ENCODE peak calls at places on chromosomes 12 and 14, in four cellular contexts. X is RWPE1, V is cardiac fibroblast, A is H1. B is an unnamed sample.

GRCh38 chr14:68408680-68409079 is 384.2 kb downstream of the ZFP36L1 start:
- DNase-seq in X (no peak), V (no peak), A (no peak), B (no peak)

GRCh38 chr12:54359762-54360351 is 4.4 kb downstream of the GPR84 start:
- DNase-seq in X (no peak), V (no peak), A (no peak), B (no peak)

GRCh38 chr12:26212356-26212755 is 17.0 kb downstream of the SSPN start:
- DNase-seq in X (no peak), V (no peak), A (no peak), B (no peak)

GRCh38 chr12:79115743-79116142 is 251.2 kb downstream of the SYT1 start:
- DNase-seq in X (no peak), V (no peak), A (no peak), B (no peak)

GRCh38 chr14:67207810-67208209 is 18.6 kb downstream of the GARIN2 start:
- DNase-seq in X (no peak), V (no peak), A (no peak), B (no peak)

GRCh38 chr12:28024231-28024995 is 51.9 kb upstream of the PTHLH start:
- DNase-seq in X (peak; percentile 30), V (peak; percentile 64), A (no peak), B (no peak)

GRCh38 chr12:5244513-5244972 is 187.4 kb upstream of the NTF3 start:
- DNase-seq in X (no peak), V (no peak), A (no peak), B (no peak)

GRCh38 chr12:13190275-13190674 is 6.3 kb upstream of the EMP1 start:
- DNase-seq in X (no peak), V (no peak), A (no peak), B (no peak)

GRCh38 chr14:70808023-70808401 is 1.3 kb downstream of the MAP3K9 start:
- DNase-seq in X (no peak), V (no peak), A (no peak), B (no peak)

GRCh38 chr12:66620703-66621102 is 58.2 kb downstream of the GRIP1 start:
- DNase-seq in X (no peak), V (no peak), A (no peak), B (no peak)

GRCh38 chr14:37650356-37651037 is 55.1 kb downstream of the TTC6 start:
- DNase-seq in X (no peak), V (no peak), A (no peak), B (no peak)

GRCh38 chr14:92794547-92794941 is 439 bp downstream of the GOLGA5 start:
- DNase-seq in X (no peak), V (peak; percentile 26), A (no peak), B (peak; percentile 40)

GRCh38 chr14:101504096-101504948 is 57.0 kb upstream of the DIO3 start:
- DNase-seq in X (no peak), V (no peak), A (no peak), B (no peak)

GRCh38 chr12:64691793-64692583 is 67.2 kb downstream of the GNS start:
- DNase-seq in X (no peak), V (peak; percentile 30), A (no peak), B (no peak)

GRCh38 chr12:6332459-6332858 is 9.4 kb downstream of the TNFRSF1A start:
- DNase-seq in X (peak; percentile 83), V (peak; percentile 78), A (no peak), B (no peak)

GRCh38 chr12:26136688-26137087 is 11.9 kb upstream of the BHLHE41 start:
- DNase-seq in X (no peak), V (no peak), A (no peak), B (no peak)

GRCh38 chr12:19129121-19129485 is 430 bp upstream of the PLEKHA5 start:
- DNase-seq in X (no peak), V (no peak), A (no peak), B (no peak)

GRCh38 chr12:104653730-104654328 is 197.1 kb downstream of the CHST11 start:
- DNase-seq in X (no peak), V (no peak), A (peak; percentile 72), B (no peak)

GRCh38 chr14:79415726-79416125 is 795.6 kb downstream of the DIO2 start:
- DNase-seq in X (no peak), V (no peak), A (no peak), B (no peak)

GRCh38 chr14:22390824-22391461 is 198.1 kb downstream of the DAD1 start:
- DNase-seq in X (peak; percentile 78), V (no peak), A (no peak), B (no peak)

GRCh38 chr14:23119362-23120327 is 590 bp upstream of the CEBPE start:
- DNase-seq in X (no peak), V (no peak), A (no peak), B (no peak)

GRCh38 chr12:124621296-124621660 is 53.9 kb upstream of the NCOR2 start:
- DNase-seq in X (peak; percentile 65), V (peak; percentile 83), A (peak; percentile 65), B (peak; percentile 52)

GRCh38 chr12:85191-85666 is 18.7 kb downstream of the IQSEC3 start:
- DNase-seq in X (no peak), V (no peak), A (no peak), B (no peak)

GRCh38 chr12:100758083-100758482 is 36.5 kb upstream of the ANO4 start:
- DNase-seq in X (no peak), V (no peak), A (no peak), B (no peak)

GRCh38 chr14:33938131-33938949 is 12.5 kb downstream of the EGLN3 start:
- DNase-seq in X (no peak), V (peak; percentile 77), A (peak; percentile 58), B (peak; percentile 55)

GRCh38 chr12:114701104-114701414 is 17.1 kb upstream of the TBX3 start:
- DNase-seq in X (no peak), V (no peak), A (no peak), B (no peak)

GRCh38 chr12:75550906-75551305 is 39.5 kb upstream of the KRR1 start:
- DNase-seq in X (no peak), V (peak; percentile 41), A (no peak), B (no peak)

GRCh38 chr12:46269429-46270241 is 792 bp upstream of the SLC38A1 start:
- DNase-seq in X (peak; percentile 43), V (peak; percentile 28), A (peak; percentile 70), B (no peak)

GRCh38 chr12:6222009-6222702 is 22.0 kb downstream of the CD9 start:
- DNase-seq in X (no peak), V (peak; percentile 23), A (no peak), B (no peak)

GRCh38 chr12:12039897-12040296 is 30.8 kb upstream of the BCL2L14 start:
- DNase-seq in X (no peak), V (no peak), A (no peak), B (no peak)

GRCh38 chr14:77872971-77873370 is 73.1 kb downstream of the ADCK1 start:
- DNase-seq in X (no peak), V (no peak), A (no peak), B (no peak)
- TF ChIP-seq CTCF in X (no peak), V (no peak), A (no peak), B (no peak)

GRCh38 chr14:75864352-75864751 is 117.4 kb downstream of the TGFB3 start:
- DNase-seq in X (peak; percentile 68), V (peak; percentile 67), A (no peak), B (no peak)
- TF ChIP-seq CTCF in X (no peak), V (no peak), A (no peak), B (no peak)

DNA sequence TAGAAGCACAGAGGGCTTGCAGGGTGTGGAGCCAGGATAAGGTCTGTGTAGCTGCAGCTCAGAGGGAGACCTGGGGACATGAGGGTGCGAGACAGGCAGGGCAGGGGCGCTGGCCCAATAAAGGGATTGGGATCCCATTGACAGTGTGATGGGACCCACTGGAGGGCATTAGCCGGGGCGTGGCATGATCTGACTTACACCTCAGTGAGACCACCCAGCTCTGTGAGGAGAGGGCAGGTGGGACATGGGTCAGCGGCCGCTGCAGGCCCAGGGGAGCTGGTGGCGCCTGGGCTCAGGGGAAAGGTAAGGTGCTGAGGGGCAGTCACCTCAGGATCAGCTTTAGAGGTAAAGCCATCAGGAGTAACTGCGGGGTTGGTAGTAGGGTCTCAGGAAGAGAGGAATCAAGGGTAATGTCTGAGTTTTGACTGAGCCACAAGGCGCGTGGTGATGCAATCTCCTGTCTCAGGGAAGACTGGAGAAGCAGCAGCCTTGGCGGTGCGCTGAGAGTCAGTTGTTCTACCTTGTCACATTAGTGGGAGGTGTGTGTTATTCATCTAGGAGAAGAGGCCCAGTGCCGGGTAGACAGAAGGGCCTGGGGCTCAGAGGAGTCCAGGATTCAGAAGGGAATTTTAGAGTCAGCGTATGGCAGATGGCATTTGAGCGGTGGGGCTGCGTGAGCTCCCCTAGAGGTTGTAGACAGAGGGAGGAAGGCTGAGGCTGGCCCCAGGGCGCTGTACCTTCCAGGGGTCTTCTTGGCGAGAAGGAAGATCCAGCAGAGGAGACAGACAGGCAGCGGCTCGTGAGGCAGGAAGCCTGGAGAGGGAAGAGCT is 30.8 kb upstream of the BDKRB2 start:
- DNase-seq in X (no peak), V (no peak), A (no peak), B (no peak)
- TF ChIP-seq CTCF in X (no peak), V (no peak), A (no peak), B (no peak)

DNA sequence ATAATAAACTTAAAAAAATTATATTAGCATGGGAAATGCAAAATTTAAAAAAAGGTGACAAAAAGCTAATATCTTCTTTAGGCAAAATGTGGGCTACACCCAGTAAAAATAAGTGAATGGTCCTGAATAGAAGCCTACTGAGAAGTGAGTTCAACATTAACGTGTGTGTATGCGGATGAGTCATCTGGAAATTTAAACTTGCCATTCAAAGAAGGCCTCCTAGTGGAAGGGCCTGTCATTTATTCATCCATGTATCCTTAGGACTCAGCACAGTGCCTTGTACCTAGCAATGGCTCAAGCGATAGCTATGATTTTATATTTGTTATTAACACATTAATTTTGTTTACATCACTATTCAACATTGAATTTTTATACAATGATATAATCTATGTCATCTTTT is 226.2 kb downstream of the NUBPL start:
- DNase-seq in X (peak; percentile 3), V (no peak), A (no peak), B (no peak)
- TF ChIP-seq CTCF in X (no peak), V (peak; percentile 24), A (no peak), B (no peak)

GRCh38 chr12:52020539-52021336 is 14.0 kb downstream of the TAMALIN start:
- DNase-seq in X (peak; percentile 35), V (peak; percentile 70), A (peak; percentile 86), B (peak; percentile 71)

GRCh38 chr12:52022841-52023181 is 16.1 kb downstream of the TAMALIN start:
- DNase-seq in X (no peak), V (no peak), A (no peak), B (no peak)

GRCh38 chr12:52023976-52024688 is 17.4 kb downstream of the TAMALIN start:
- DNase-seq in X (no peak), V (no peak), A (no peak), B (no peak)

GRCh38 chr12:52025301-52026172 is 18.8 kb downstream of the TAMALIN start:
- DNase-seq in X (peak; percentile 86), V (peak; percentile 89), A (peak; percentile 94), B (peak; percentile 59)

GRCh38 chr12:52023182-52023975 is 16.6 kb downstream of the TAMALIN start:
- DNase-seq in X (peak; percentile 85), V (peak; percentile 79), A (peak; percentile 99), B (peak; percentile 87)
- TF ChIP-seq CTCF in X (peak; percentile 96), V (peak; percentile 70), A (peak; percentile 92), B (peak; percentile 95)

DNA sequence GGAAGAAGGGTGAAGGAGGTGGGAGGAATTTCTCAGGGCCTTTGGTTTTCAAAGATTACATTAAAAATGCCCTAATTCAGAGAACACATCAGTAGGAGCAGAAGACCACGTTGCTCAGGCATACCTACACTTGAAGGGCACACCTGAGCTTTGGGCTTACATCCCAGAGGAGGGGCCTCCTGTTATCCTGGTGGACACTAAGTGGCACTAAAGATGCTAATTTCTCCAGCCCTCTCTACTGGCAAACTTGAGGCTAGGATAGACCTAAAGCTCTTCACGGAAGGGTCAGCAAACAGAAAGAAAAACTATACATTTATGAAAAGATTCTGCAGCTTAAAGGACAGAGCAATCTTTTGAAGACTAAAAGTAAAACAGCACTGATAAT is 137.7 kb downstream of the NUAK1 start:
- DNase-seq in X (no peak), V (no peak), A (no peak), B (no peak)
- TF ChIP-seq CTCF in X (no peak), V (no peak), A (no peak), B (no peak)

B was measured in mesothelial cell of epicardium.